ENCODE peak calls at places on chromosomes 4 and X, in four cellular contexts. N is HepG2, X is H1, F is GM12878. L is an unnamed sample.
A peak's percentile ranks its signal among the peaks of the same experiment; 100 is the strongest.

GRCh38 chrX:24954732-24955131 is 61.0 kb downstream of the ARX start:
- DNase-seq in F (no peak), N (no peak), X (no peak), L (no peak)

GRCh38 chr4:41887821-41888699 is 47.2 kb upstream of the TMEM33 start:
- DNase-seq in X (no peak), N (peak; percentile 23), F (no peak), L (no peak)

GRCh38 chr4:48766393-48766792 is 13.7 kb downstream of the FRYL start:
- DNase-seq in N (no peak), X (no peak), F (no peak), L (no peak)

GRCh38 chrX:150692296-150692695 is 900 bp upstream of the MTMR1 start:
- DNase-seq in X (no peak), N (no peak), F (no peak), L (no peak)

GRCh38 chrX:132718411-132718810 is 229.6 kb upstream of the MBNL3 start:
- DNase-seq in F (no peak), N (no peak), X (no peak), L (no peak)

GRCh38 chrX:21382715-21383114 is 8.5 kb downstream of the CNKSR2 start:
- DNase-seq in N (no peak), F (no peak), X (no peak), L (no peak)

GRCh38 chrX:152901816-152902501 is 4.1 kb downstream of the ZNF185 start:
- DNase-seq in N (no peak), F (no peak), X (no peak), L (no peak)

GRCh38 chr4:182215171-182215570 is 28.0 kb upstream of the TENM3 start:
- DNase-seq in X (no peak), F (no peak), N (no peak), L (no peak)

GRCh38 chr4:77994194-77994721 is 62.9 kb upstream of the FRAS1 start:
- DNase-seq in F (no peak), X (peak; percentile 57), N (peak; percentile 84), L (peak; percentile 59)

DNA sequence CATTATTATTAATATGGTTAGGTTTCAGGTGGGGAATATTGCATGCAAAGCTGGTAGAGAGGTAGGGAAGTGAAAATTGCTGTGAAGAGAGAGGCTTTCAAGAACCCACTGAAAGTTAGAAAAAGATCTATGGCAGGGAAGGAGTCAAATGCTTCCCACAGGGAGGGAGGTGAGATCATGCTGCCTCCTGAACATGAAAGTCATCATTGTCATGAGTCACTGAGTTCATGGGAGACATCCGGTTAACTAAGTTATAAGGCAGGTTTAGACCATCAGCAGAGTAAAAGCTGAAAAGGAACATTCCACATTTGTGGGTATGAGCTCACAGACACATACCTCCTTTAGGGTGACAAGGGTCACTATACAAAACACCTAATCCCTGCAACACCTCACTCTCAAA is 16.2 kb downstream of the GATB start:
- DNase-seq in X (no peak), F (peak; percentile 44), N (peak; percentile 66), L (no peak)
- TF ChIP-seq SUZ12 in X (no peak), F (no peak), N (no peak), L (no peak)

GRCh38 chr4:21856301-21856700 is 92.3 kb downstream of the KCNIP4 start:
- DNase-seq in F (no peak), N (no peak), X (no peak), L (no peak)

GRCh38 chr4:21858971-21859370 is 89.6 kb downstream of the KCNIP4 start:
- DNase-seq in F (no peak), X (no peak), N (no peak), L (no peak)

DNA sequence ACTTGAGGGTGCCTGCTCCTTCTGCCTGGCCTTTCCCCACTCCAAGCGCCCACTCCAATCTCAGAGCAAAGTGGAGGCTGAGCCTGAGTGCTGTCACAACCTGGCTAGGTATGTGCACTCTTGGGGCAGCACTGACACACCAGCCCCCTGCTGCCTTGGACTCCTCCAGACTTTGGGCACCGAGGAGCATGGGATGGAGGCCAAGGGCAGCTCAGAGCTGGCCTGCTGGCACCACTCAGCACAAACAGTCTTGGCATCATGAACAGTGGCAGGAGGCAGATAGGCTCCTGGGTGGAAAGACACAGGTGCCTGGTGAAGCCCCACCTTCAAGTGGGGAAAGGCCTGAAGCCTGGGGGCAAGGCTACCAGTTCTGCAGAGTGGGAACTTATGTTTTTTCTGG is 91.8 kb downstream of the KCNIP4 start:
- DNase-seq in X (no peak), F (no peak), N (no peak), L (no peak)
- H3K4me1 ChIP-seq in X (no peaks in the 10 kb centered on the region), F (no peaks in the 10 kb centered on the region), N (no peaks in the 10 kb centered on the region), L (no peaks in the 10 kb centered on the region)

DNA sequence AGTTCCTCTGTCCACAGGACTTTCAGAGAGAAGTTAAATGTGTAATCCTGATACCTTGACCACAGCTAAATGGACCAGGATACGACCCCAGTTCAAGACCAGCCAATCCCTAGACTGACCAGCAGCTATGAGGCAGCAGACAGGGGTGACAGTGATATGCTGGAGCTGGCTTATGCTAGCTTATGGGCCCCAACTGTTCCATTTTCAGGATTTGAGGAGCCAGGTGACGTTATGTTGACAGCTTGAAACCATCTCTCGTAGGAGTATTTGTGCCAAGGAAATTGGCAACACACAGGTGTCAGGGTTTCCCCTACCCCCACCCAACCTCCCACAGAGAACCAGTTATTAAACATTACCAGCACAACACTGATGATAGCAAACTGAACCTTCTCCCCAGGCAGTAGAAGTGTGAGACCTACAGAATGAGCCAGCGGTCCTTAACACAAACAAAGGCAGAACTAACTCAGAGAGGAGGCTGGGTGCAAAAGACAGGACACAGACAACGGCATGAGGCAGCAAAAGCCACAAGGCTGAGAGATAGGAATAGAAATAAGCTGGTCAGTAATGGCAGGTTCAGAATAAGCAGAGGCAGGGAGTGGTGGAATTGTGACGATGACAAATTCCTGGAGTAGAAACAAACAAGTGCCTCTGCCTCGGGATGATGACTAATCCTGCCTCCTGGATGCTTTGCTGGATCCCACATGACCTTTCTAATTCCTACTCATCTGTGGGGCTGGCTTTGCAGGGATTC is 85.6 kb upstream of the CPEB2 start:
- DNase-seq in X (no peak), F (peak; percentile 12), N (peak; percentile 23), L (no peak)
- TF ChIP-seq YY1 in X (no peak), F (no peak), N (no peak), L (no peak)

DNA sequence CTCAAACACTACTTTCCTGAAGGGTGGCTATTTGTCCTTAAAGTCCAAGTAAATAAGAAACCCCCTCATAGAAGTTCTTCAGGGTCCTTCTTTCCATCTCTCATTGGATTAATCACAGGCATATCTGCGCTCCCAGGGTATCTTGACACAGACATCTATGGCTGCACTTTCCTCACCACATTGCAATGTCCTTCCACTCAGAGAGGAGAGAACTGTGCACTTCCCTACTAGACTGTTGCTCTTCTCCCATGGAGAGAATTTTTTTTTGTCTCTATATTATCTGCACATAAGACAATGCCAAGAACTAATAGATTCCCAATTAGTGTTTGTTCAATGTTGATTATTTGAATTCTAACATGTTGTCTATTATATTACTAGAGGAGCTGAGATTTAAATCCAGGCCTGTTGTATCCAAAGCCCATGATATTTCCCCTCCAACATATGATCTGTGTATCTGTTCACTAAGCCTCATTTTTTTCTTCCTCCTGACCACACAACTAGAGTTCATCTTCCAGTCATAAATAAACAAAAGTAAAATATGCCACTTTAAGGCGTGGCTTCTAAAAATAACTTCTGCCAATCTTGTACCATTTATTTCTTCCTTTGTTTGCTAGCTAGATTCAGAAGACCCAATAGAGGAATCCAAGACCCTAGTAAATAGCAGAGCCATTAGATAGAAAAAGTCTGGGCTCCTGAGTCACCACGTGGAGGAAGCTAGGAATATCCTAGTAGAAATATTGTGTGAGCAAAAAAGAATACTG is 61.5 kb upstream of the FAM241A start:
- DNase-seq in F (no peak), X (no peak), N (peak; percentile 18), L (no peak)
- TF ChIP-seq SUZ12 in F (no peak), X (no peak), N (no peak), L (no peak)

DNA sequence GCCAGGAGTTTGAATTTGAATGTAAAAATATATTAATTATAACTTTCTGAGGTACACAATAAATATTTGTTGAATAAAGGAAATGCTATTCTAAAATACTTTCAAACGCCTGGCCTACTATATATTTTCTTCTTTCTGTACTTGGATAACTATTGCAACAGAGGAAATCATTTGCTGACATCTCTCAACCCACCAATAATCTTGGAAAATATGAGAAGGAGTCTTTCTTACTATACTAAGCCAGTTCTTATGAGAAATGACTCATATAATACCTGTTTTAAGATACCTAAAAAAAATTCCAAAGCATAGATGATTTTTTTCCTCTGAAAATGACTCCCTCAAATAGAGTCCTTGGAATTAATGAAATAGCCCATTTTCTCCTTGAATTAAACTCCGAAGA is 64.1 kb downstream of the CAMK2D start:
- DNase-seq in F (no peak), N (no peak), X (no peak), L (no peak)
- H3K4me1 ChIP-seq in F (peaks cover 10% of the 10 kb centered on the region), N (peaks cover 22% of the 10 kb centered on the region), X (no peaks in the 10 kb centered on the region), L (no peaks in the 10 kb centered on the region)

DNA sequence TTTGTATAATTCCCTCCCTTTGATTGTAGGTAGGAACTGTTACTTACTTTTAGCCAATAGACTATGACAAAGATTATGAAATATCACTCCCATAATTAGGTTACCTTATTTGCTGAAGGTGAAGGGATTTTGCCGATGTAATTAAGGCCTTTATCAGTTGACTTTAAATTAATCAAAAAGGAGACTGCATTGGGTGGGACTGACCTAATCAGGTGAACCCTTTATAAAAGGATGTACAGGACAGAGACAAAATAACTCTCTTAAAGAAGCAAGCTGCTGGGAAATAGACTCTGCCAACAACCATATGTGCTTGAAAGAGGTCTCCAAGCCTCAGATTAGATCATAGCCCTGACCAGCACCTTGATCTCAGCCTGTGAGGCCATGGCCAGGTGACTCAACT is 167.6 kb downstream of the SOX3 start:
- DNase-seq in X (no peak), N (no peak), F (no peak), L (no peak)
- TF ChIP-seq YY1 in X (no peak), N (no peak), F (no peak), L (no peak)

GRCh38 chrX:73398185-73398914 is 48.5 kb upstream of the CDX4 start:
- DNase-seq in F (no peak), X (no peak), N (no peak), L (no peak)

GRCh38 chrX:73400136-73400748 is 46.6 kb upstream of the CDX4 start:
- DNase-seq in F (no peak), N (no peak), X (no peak), L (no peak)

DNA sequence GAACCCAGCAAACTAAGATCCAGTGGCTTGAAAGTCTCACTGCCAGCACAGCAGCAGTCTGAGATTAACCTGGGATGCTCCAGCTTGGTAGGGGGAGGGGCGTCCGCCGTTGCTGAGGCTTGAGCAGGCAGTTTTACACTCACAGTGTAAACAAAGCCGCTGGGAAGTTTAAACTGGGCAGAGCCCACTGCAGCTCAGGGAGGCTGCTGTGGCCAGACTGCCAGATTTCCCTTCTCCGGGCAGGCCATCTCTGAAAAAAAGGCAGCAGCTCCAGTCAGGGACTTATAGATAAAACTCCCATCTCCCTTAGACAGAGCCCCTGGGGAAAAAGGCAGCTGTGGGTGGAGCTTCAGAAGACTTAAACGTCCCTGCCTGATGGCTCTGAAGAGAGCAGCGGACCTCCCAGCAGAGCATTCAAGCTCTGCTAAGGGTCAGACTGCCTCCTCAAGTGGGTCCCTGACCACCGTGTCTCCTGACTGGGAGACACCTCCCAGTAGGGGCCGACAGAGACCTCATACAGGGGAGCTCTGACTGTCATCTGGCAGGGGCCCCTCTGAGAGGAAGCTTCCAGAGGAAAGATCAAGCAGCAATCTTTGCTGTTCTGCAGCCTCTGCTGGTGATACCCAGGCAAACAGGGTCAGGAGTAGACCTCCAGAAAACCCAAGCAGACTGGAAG is 45.1 kb upstream of the CDX4 start:
- DNase-seq in F (no peak), X (peak; percentile 41), N (no peak), L (peak; percentile 40)
- TF ChIP-seq SUZ12 in F (no peak), X (no peak), N (no peak), L (no peak)

L was measured in NT2/D1.